ENCODE peak calls at places on chromosomes 13 and 19, in four cellular contexts. U is ascending aorta, P is fibroblast of villous mesenchyme, V is stomach. C is an unnamed sample.

GRCh38 chr19:41064974-41065569 is 23.2 kb upstream of the CYP2A13 start:
- DNase-seq in U (no peak), V (no peak), P (peak; percentile 56), C (peak; percentile 44)

GRCh38 chr19:17078920-17079709 is 3.5 kb downstream of the MYO9B start:
- DNase-seq in V (no peak), P (no peak), U (no peak), C (no peak)

GRCh38 chr19:2315818-2316353 is 7.9 kb upstream of the LINGO3 start:
- DNase-seq in U (peak; percentile 50), V (peak; percentile 65), P (peak; percentile 68), C (peak; percentile 74)

GRCh38 chr13:109778102-109778542 is 8.3 kb downstream of the IRS2 start:
- DNase-seq in V (peak; percentile 65), P (peak; percentile 47), U (no peak), C (no peak)

GRCh38 chr19:9431475-9431874 is 3.9 kb downstream of the ZNF266 start:
- DNase-seq in V (no peak), P (no peak), U (no peak), C (peak; percentile 82)

GRCh38 chr19:41563847-41564514 is 12.0 kb upstream of the CEACAM21 start:
- DNase-seq in U (no peak), V (no peak), P (no peak), C (no peak)

GRCh38 chr13:111955412-111955769 is 111.6 kb upstream of the SOX1 start:
- DNase-seq in P (no peak), V (peak; percentile 15), U (no peak), C (no peak)

GRCh38 chr19:15453091-15453498 is 3.3 kb upstream of the WIZ start:
- DNase-seq in P (no peak), U (no peak), V (no peak), C (peak; percentile 17)

GRCh38 chr19:10339380-10339960 is at the start of gene ICAM3:
- DNase-seq in V (peak; percentile 36), U (no peak), P (no peak), C (no peak)

GRCh38 chr19:29840066-29840950 is 28.5 kb downstream of the CCNE1 start:
- DNase-seq in P (no peak), V (no peak), U (no peak), C (no peak)

GRCh38 chr19:14091086-14091884 is 734 bp upstream of the SAMD1 start:
- DNase-seq in U (no peak), V (no peak), P (peak; percentile 59), C (peak; percentile 64)

GRCh38 chr13:45314822-45315221 is 26.2 kb downstream of the TPT1 start:
- DNase-seq in P (no peak), U (no peak), V (no peak), C (no peak)

GRCh38 chr19:46579286-46579944 is 21.7 kb upstream of the CALM3 start:
- DNase-seq in P (no peak), U (no peak), V (no peak), C (peak; percentile 23)

GRCh38 chr13:110557610-110558305 is 3.8 kb downstream of the RAB20 start:
- DNase-seq in V (peak; percentile 76), P (no peak), U (no peak), C (no peak)

GRCh38 chr13:19601749-19602725 is 31.4 kb upstream of the MPHOSPH8 start:
- DNase-seq in P (peak; percentile 43), V (peak; percentile 37), U (no peak), C (peak; percentile 36)

GRCh38 chr13:73372691-73373627 is 314.2 kb downstream of the KLF5 start:
- DNase-seq in P (no peak), U (no peak), V (no peak), C (no peak)

GRCh38 chr19:15633122-15633521 is 7.6 kb upstream of the CYP4F3 start:
- DNase-seq in P (no peak), V (no peak), U (no peak), C (no peak)

GRCh38 chr19:1027953-1028902 is 1.8 kb downstream of the CNN2 start:
- DNase-seq in P (peak; percentile 98), U (no peak), V (peak; percentile 80), C (peak; percentile 97)

GRCh38 chr19:48618278-48618915 is 581 bp downstream of the RPL18 start:
- DNase-seq in P (no peak), U (no peak), V (no peak), C (no peak)

GRCh38 chr19:2569596-2570465 is 93.9 kb downstream of the GADD45B start:
- DNase-seq in U (no peak), P (no peak), V (no peak), C (no peak)

GRCh38 chr19:37981785-37982475 is 74.9 kb downstream of the SIPA1L3 start:
- DNase-seq in P (peak; percentile 78), V (peak; percentile 51), U (no peak), C (no peak)

GRCh38 chr19:49186108-49186507 is 28.5 kb downstream of the TRPM4 start:
- DNase-seq in U (no peak), V (no peak), P (no peak), C (no peak)

GRCh38 chr13:114151565-114152284 is 19.3 kb upstream of the RASA3 start:
- DNase-seq in V (peak; percentile 82), P (no peak), U (no peak), C (peak; percentile 40)

GRCh38 chr13:20989883-20990282 is 71.5 kb downstream of the LATS2 start:
- DNase-seq in P (no peak), U (no peak), V (no peak), C (no peak)

GRCh38 chr13:112209266-112209665 is 142.3 kb downstream of the SOX1 start:
- DNase-seq in P (no peak), V (no peak), U (no peak), C (no peak)

GRCh38 chr19:956747-957451 is 27.2 kb upstream of the WDR18 start:
- DNase-seq in U (no peak), V (no peak), P (peak; percentile 61), C (no peak)

GRCh38 chr13:75725784-75726183 is 89.7 kb downstream of the LMO7 start:
- DNase-seq in V (no peak), U (no peak), P (no peak), C (no peak)

GRCh38 chr13:44359983-44360375 is 13.6 kb upstream of the SERP2 start:
- DNase-seq in P (no peak), V (no peak), U (no peak), C (no peak)

GRCh38 chr13:51999525-51999924 is 11.7 kb downstream of the ATP7B start:
- DNase-seq in V (peak; percentile 85), P (no peak), U (no peak), C (peak; percentile 29)

GRCh38 chr13:110575322-110576069 is 14.0 kb upstream of the RAB20 start:
- DNase-seq in U (no peak), V (peak; percentile 49), P (peak; percentile 62), C (peak; percentile 43)

GRCh38 chr13:110517505-110518149 is 43.9 kb downstream of the RAB20 start:
- DNase-seq in P (peak; percentile 77), V (no peak), U (no peak), C (no peak)

GRCh38 chr13:57582032-57582431 is 49.5 kb upstream of the PCDH17 start:
- DNase-seq in P (no peak), U (no peak), V (no peak), C (no peak)

GRCh38 chr13:76512676-76513277 is 373.4 kb downstream of the KCTD12 start:
- DNase-seq in V (no peak), U (no peak), P (peak; percentile 92), C (peak; percentile 97)

GRCh38 chr13:93797463-93797862 is 570.9 kb downstream of the GPC6 start:
- DNase-seq in P (no peak), V (no peak), U (no peak), C (no peak)

GRCh38 chr19:10603873-10604459 is 16.9 kb upstream of the AP1M2 start:
- DNase-seq in U (no peak), P (peak; percentile 55), V (peak; percentile 38), C (peak; percentile 20)

GRCh38 chr19:15324791-15325519 is 7.4 kb downstream of the BRD4 start:
- DNase-seq in U (no peak), P (no peak), V (peak; percentile 63), C (no peak)

GRCh38 chr19:49447485-49448431 is 3.9 kb downstream of the PIH1D1 start:
- DNase-seq in U (no peak), V (no peak), P (peak; percentile 33), C (peak; percentile 41)

GRCh38 chr19:39792999-39793546 is 14.4 kb downstream of the LEUTX start:
- DNase-seq in V (peak; percentile 78), P (peak; percentile 79), U (peak; percentile 11), C (peak; percentile 87)
- H3K4me3 ChIP-seq in V (peak overlapping the region; percentile 40), P (peak overlapping the region; percentile 63), U (peak overlapping the region; percentile 55), C (peak overlapping the region; percentile 56)

GRCh38 chr13:89897681-89898080 is 1449.8 kb upstream of the MIR17HG start:
- DNase-seq in P (no peak), U (no peak), V (no peak), C (no peak)
- TF ChIP-seq CTCF in P (no peak), U (no peak), V (no peak), C (no peak)

GRCh38 chr19:6402834-6403608 is 10.1 kb upstream of the GTF2F1 start:
- DNase-seq in V (no peak), U (no peak), P (peak; percentile 63), C (peak; percentile 87)
- H3K4me3 ChIP-seq in V (no peak overlapping the region), U (no peak overlapping the region), P (no peak overlapping the region), C (no peak overlapping the region)

GRCh38 chr13:26557051-26557392 is 461 bp upstream of the WASF3 start:
- DNase-seq in U (no peak), V (no peak), P (no peak), C (no peak)
- TF ChIP-seq CTCF in U (no peak), V (no peak), P (no peak), C (no peak)